ENCODE peak calls at places on chromosomes 3 and 15, in six cellular contexts. K is WTC11; E is foreskin fibroblast; L is AG09309; Q is activated CD8-positive, alpha-beta T cell treated with anti-CD3 and anti-CD28 coated beads for 36 hours; I is fibroblast of the aortic adventitia. Y is an unnamed sample.

GRCh38 chr3:196216081-196216564 is at the start of gene SLC51A:
- DNase-seq in K (peak), E (no peak), L (no peak), Q (no peak), I (no peak), Y (no peak)

GRCh38 chr3:46669191-46669999 is 24.1 kb downstream of the ALS2CL start:
- DNase-seq in K (peak), E (no peak), L (no peak), Q (no peak), I (no peak), Y (no peak)

GRCh38 chr3:31125413-31126020 is 231.1 kb upstream of the GADL1 start:
- DNase-seq in K (no peak), E (no peak), L (no peak), Q (no peak), I (no peak), Y (no peak)

GRCh38 chr15:78492841-78493240 is 14.5 kb upstream of the HYKK start:
- DNase-seq in K (no peak), E (no peak), L (peak), Q (no peak), I (peak), Y (no peak)

GRCh38 chr3:194375473-194375872 is 5.9 kb upstream of the LRRC15 start:
- DNase-seq in K (no peak), E (no peak), L (no peak), Q (no peak), I (no peak), Y (no peak)

GRCh38 chr15:52150878-52151277 is 38.3 kb upstream of the BCL2L10 start:
- DNase-seq in K (no peak), E (no peak), L (no peak), Q (no peak), I (no peak), Y (no peak)

GRCh38 chr3:40309925-40310635 is 573 bp downstream of the EIF1B start:
- DNase-seq in K (peak), E (no peak), L (no peak), Q (no peak), I (peak), Y (no peak)

GRCh38 chr3:11226042-11226370 is 46.2 kb upstream of the ATG7 start:
- DNase-seq in K (no peak), E (no peak), L (no peak), Q (no peak), I (no peak), Y (no peak)

GRCh38 chr3:174125267-174125844 is 727.8 kb downstream of the NLGN1 start:
- DNase-seq in K (peak), E (peak), L (peak), Q (no peak), I (peak), Y (peak)

GRCh38 chr3:15241341-15241740 is 35.3 kb downstream of the CAPN7 start:
- DNase-seq in K (peak), E (no peak), L (no peak), Q (peak), I (peak), Y (peak)

GRCh38 chr3:30098206-30098605 is 508.2 kb upstream of the TGFBR2 start:
- DNase-seq in K (no peak), E (peak), L (no peak), Q (no peak), I (peak), Y (no peak)

GRCh38 chr3:25840099-25840498 is 50.2 kb downstream of the OXSM start:
- DNase-seq in K (no peak), E (no peak), L (no peak), Q (no peak), I (no peak), Y (no peak)

GRCh38 chr15:68816795-68817303 is 3.8 kb downstream of the ANP32A start:
- DNase-seq in K (no peak), E (no peak), L (no peak), Q (peak), I (no peak), Y (no peak)

GRCh38 chr15:94258246-94258645 is 26.9 kb downstream of the MCTP2 start:
- DNase-seq in K (no peak), E (no peak), L (no peak), Q (no peak), I (no peak), Y (no peak)

GRCh38 chr15:51243774-51244173 is 94.6 kb downstream of the CYP19A1 start:
- DNase-seq in K (no peak), E (no peak), L (no peak), Q (no peak), I (peak), Y (no peak)

DNA sequence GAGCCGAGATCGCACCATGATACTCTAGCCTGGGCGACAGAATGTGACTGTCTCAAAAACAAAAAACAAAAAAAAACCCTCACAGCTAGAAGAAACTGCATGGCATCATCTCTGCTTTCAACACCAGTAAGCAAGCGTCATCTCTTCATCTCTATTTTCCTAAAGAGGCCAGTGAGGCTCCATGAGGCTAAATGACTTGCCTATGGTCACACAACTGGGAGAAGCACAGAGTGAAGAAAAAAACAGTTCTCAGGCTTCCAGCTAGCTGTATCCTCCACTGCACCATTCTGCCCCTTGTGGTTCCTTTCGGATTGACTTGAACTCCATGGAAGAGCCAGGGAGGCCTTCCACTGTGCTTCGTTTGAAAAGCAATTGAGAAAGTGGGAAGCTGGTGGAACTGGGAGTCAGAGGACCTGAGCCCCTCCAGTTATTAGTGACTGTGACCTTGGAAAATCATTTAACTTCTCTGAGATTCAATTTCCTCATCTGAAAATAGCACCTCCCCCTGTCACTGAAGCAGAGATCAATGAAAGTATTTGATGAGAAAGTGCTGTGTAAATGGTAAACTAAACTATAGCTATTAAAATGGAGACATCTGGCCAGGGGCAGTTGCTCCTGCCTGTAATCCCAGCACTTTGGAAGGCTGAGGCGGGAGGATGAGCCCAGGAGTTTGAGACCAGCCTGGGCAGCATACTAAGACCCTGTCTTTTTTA is 32.1 kb upstream of the DENND4A start:
- DNase-seq in K (peak), E (peak), L (no peak), Q (peak), I (peak), Y (peak)
- TF ChIP-seq CTCF in K (no peak), E (peak), L (peak), Q (no peak), I (peak), Y (peak)

GRCh38 chr3:67384790-67385397 is 269.5 kb downstream of the SUCLG2 start:
- DNase-seq in K (peak), E (peak), L (no peak), Q (peak), I (peak), Y (peak)
- TF ChIP-seq CTCF in K (peak), E (peak), L (peak), Q (peak), I (peak), Y (no peak)

DNA sequence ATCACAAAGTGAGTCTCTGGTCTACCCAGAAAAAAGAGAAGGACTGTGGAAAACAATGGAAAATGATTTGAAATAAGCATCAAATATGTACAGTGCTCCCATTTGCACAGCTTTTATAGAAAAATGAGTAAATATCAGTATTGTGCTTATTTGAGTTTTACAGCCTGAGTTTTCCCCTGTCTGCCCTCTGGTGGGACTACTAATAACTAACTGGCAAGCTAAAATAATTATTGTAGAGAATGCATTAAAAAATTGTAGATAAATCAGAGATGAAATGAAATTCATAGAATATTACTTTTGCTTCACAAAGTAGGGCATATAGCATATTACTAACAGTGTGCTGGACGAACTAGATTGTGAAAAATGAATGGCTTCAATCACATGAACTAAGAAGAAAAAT is 287.1 kb downstream of the NAALADL2 start:
- DNase-seq in K (no peak), E (peak), L (peak), Q (no peak), I (peak), Y (no peak)
- TF ChIP-seq CTCF in K (no peak), E (peak), L (peak), Q (no peak), I (peak), Y (no peak)

DNA sequence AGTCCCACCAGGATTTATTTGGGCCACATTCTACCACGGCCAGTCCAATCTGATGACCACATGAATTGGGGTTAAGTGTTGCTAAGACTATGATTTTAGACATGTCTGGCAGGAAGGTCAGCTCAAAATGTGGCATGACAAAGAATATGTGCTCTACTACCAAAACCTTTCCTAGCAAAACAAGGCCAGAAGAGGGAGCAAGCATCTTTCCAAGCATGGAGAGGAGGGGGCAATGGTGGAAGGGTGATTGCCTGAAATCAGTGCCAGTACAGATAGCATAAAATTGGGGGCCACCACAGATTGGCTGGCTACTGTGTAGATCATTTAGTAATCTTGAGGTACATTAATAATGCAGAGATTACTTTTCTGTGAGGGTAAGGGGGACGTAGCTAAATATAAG is 43.2 kb downstream of the TMEM39A start:
- DNase-seq in K (no peak), E (no peak), L (no peak), Q (no peak), I (no peak), Y (no peak)
- TF ChIP-seq CTCF in K (no peak), E (no peak), L (no peak), Q (no peak), I (peak), Y (no peak)

DNA sequence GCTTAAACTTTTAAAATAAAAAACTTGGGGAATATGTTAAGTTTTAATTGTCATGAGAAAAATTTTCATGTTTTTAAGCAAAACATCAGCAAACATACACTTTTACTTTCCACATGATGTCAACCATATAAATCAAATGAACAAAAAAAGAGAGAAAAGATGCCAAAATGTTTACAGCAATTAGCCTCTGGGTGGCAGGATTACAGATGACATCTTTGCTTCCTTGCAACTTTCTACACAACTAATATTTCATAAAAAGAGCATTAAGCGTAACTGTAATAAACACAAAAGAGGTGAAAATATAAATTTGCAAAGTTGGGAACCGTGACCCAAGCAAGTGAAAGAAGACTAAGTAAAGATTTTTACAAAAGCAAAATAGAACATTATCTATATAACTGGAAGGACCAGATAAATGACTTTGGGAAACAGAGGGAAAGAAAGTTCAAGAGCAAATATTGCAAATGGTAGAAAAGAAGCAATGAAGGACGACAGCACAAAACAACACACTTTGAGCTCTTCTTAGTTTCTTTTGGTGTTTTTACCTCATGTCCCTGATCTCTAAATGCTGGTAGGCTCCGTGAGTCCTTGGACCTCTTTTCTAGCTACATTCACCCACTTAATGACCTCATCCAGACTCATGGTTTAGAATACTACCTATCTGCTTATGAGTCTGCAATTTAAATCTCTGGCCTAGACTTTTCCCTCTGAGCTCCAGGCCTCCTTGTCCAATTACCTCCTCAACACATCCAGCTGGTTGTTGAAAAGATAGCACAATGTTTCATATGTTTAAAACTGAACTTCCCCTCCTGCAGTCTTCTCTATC is 9.4 kb downstream of the TP53BP1 start:
- DNase-seq in K (no peak), E (no peak), L (no peak), Q (no peak), I (peak), Y (no peak)
- TF ChIP-seq CTCF in K (no peak), E (peak), L (peak), Q (peak), I (peak), Y (peak)

GRCh38 chr15:61028427-61028826 is 200.7 kb downstream of the RORA start:
- DNase-seq in K (no peak), E (no peak), L (no peak), Q (no peak), I (no peak), Y (no peak)

GRCh38 chr15:61025283-61025682 is 203.8 kb downstream of the RORA start:
- DNase-seq in K (no peak), E (no peak), L (no peak), Q (no peak), I (no peak), Y (no peak)

GRCh38 chr15:61030451-61030850 is 198.7 kb downstream of the RORA start:
- DNase-seq in K (no peak), E (no peak), L (no peak), Q (no peak), I (no peak), Y (no peak)

GRCh38 chr15:61025746-61026256 is 203.3 kb downstream of the RORA start:
- DNase-seq in K (no peak), E (no peak), L (no peak), Q (no peak), I (no peak), Y (no peak)
- TF ChIP-seq CTCF in K (no peak), E (no peak), L (no peak), Q (no peak), I (no peak), Y (no peak)

GRCh38 chr15:97995881-97996603 is 35.5 kb downstream of the ARRDC4 start:
- DNase-seq in K (peak), E (no peak), L (no peak), Q (peak), I (peak), Y (no peak)
- TF ChIP-seq CTCF in K (no peak), E (peak), L (no peak), Q (no peak), I (peak), Y (no peak)

DNA sequence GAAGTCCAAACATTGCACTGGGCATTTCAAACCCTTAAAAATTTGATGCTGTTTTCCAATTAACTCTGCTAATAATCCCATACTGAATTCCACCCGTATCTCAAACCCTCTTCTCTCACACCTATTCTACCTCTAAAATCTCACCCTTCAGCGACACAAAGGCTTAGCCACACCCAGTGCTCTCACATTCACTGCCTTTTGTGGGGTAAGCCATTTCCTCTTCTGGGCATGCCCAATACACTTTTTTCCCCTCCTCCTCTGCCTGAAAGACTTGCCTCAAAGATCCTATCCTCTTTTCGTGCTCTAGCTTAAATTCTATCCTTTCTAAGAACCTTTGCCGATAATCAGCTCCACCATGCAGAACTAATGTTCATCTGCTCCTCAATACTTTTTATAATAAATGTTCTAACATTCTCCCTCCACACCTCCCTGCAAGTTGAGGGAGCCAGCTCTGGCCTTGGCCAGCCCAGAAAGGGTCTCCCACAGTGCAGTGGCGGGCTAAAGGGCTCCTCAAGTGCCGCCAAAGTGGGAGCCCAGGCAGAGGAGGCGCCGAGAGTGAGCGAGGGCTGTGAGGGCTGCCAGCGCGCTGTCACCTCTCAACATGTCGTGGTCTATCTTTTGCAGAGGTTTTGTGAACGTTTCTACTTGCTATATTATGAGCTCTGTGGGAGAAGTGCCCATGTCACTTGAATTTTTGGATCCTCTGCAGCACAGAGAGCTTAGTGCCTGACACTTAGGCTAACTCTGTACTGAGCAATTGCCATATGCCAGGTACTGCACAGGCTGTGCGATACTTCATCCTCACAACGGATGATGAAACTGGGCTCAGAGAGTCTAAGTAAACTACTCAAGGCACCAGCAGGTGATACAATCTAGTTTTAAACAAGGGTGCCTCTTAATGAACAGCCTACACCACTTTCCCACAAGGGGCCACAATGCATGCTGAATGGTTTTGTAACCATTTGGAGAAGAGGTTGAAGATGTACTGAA is 53.6 kb upstream of the BCL6 start:
- DNase-seq in K (no peak), E (no peak), L (no peak), Q (peak), I (no peak), Y (no peak)
- TF ChIP-seq CTCF in K (no peak), E (no peak), L (no peak), Q (no peak), I (no peak), Y (no peak)

GRCh38 chr15:22224241-22224671 is 143.9 kb downstream of the OR4M2 start:
- DNase-seq in K (no peak), E (no peak), L (no peak), Q (no peak), I (no peak), Y (no peak)
- TF ChIP-seq CTCF in K (no peak), E (no peak), L (no peak), Q (no peak), I (no peak), Y (no peak)

GRCh38 chr3:99818818-99819217 is 1.2 kb downstream of the CMSS1 start:
- DNase-seq in K (no peak), E (no peak), L (no peak), Q (no peak), I (no peak), Y (no peak)

GRCh38 chr3:99817047-99817436 is 620 bp upstream of the CMSS1 start:
- DNase-seq in K (no peak), E (no peak), L (no peak), Q (peak), I (no peak), Y (peak)

DNA sequence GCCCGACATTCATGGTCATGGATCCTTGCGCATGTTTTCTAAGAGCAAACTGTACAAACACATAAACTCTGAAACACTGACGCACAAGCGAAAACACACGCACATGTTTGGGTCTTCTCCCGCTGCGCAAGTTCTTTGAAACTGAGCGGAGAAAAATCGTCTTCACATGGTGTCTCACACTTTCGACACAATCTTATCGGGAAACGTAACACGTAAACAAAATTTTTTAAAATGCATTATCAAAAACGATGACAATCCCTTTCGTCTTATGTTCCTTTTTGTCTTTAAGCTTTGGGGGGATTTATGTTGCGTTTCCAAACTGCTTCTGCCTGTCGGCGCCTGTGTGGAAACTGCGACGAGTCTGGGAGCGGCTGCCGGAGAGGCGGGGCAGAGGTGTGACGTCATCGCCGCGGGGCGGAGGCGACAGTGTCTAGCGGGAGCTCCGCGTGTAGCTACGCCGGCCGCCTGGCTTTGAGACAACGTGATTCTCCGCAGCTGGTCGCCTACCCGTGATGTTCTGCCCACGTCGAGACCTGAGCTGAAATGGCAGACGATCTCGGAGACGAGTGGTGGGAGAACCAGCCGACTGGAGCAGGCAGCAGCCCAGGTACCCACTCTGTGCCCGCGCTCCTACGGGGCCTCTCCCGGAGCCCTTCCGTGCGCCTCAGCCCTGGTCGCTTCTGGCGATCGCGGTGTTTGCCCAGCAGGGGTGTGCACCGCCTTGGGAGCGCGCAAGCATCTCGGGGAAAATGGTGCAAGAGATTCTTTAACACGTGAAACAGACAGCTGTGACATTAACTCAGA is at the start of gene CMSS1:
- DNase-seq in K (peak), E (peak), L (peak), Q (peak), I (peak), Y (peak)
- TF ChIP-seq CTCF in K (no peak), E (no peak), L (peak), Q (no peak), I (peak), Y (no peak)